ENCODE peak calls at places on chromosomes 6 and 20, in four cellular contexts. G, I, Q and Z are unnamed samples.

GRCh38 chr6:2563635-2564034 is 187.1 kb downstream of the MYLK4 start:
- DNase-seq in G (no peak), I (no peak), Q (no peak), Z (no peak)

GRCh38 chr6:93679836-93680235 is 260.5 kb upstream of the EPHA7 start:
- DNase-seq in G (no peak), I (no peak), Q (no peak), Z (no peak)

GRCh38 chr6:89310929-89311328 is 4.2 kb downstream of the GABRR2 start:
- DNase-seq in G (no peak), I (no peak), Q (no peak), Z (no peak)

GRCh38 chr6:3825331-3825831 is 23.8 kb upstream of the FAM50B start:
- DNase-seq in G (peak; percentile 71), I (no peak), Q (no peak), Z (peak; percentile 69)

GRCh38 chr6:33995046-33995872 is 150.6 kb downstream of the GRM4 start:
- DNase-seq in G (peak; percentile 90), I (no peak), Q (no peak), Z (no peak)

GRCh38 chr6:56637640-56638039 is 5.0 kb downstream of the DST start:
- DNase-seq in G (no peak), I (peak; percentile 24), Q (no peak), Z (no peak)

GRCh38 chr6:10756085-10756484 is 8.5 kb downstream of the TMEM14B start:
- DNase-seq in G (no peak), I (no peak), Q (no peak), Z (no peak)

GRCh38 chr6:150072201-150072600 is 3.3 kb upstream of the ULBP3 start:
- DNase-seq in G (no peak), I (peak; percentile 11), Q (no peak), Z (peak; percentile 92)

GRCh38 chr6:158853072-158853871 is 34.1 kb upstream of the EZR start:
- DNase-seq in G (no peak), I (peak; percentile 85), Q (peak; percentile 81), Z (peak; percentile 92)

GRCh38 chr6:144714031-144714732 is 429.0 kb downstream of the UTRN start:
- DNase-seq in G (no peak), I (no peak), Q (no peak), Z (no peak)

GRCh38 chr6:146027586-146028249 is 1.1 kb upstream of the GRM1 start:
- DNase-seq in G (no peak), I (no peak), Q (no peak), Z (no peak)

GRCh38 chr6:155125916-155126315 is 130.8 kb downstream of the TIAM2 start:
- DNase-seq in G (no peak), I (no peak), Q (no peak), Z (no peak)

GRCh38 chr6:39227476-39227875 is 1.8 kb downstream of the KCNK5 start:
- DNase-seq in G (no peak), I (no peak), Q (no peak), Z (no peak)

GRCh38 chr6:169251822-169252804 is 1.5 kb downstream of the THBS2 start:
- DNase-seq in G (peak; percentile 20), I (no peak), Q (no peak), Z (no peak)

GRCh38 chr6:91716361-91716760 is 1129.5 kb upstream of the MAP3K7 start:
- DNase-seq in G (no peak), I (no peak), Q (no peak), Z (no peak)

GRCh38 chr6:20840675-20841074 is 306.4 kb downstream of the CDKAL1 start:
- DNase-seq in G (no peak), I (no peak), Q (no peak), Z (no peak)

GRCh38 chr6:37262446-37263026 is 4.6 kb upstream of the TMEM217 start:
- DNase-seq in G (no peak), I (no peak), Q (no peak), Z (no peak)

GRCh38 chr6:89281779-89282246 is 33.3 kb downstream of the GABRR2 start:
- DNase-seq in G (no peak), I (peak; percentile 58), Q (peak; percentile 19), Z (peak; percentile 75)

GRCh38 chr20:24470782-24471582 is 1.6 kb downstream of the SYNDIG1 start:
- DNase-seq in G (no peak), I (no peak), Q (no peak), Z (no peak)

GRCh38 chr20:63497138-63497945 is 1.5 kb downstream of the EEF1A2 start:
- DNase-seq in G (peak; percentile 44), I (no peak), Q (no peak), Z (no peak)

GRCh38 chr20:63496404-63497120 is 2.3 kb downstream of the EEF1A2 start:
- DNase-seq in G (peak; percentile 50), I (no peak), Q (no peak), Z (no peak)

GRCh38 chr20:63495167-63495720 is 3.6 kb downstream of the EEF1A2 start:
- DNase-seq in G (no peak), I (no peak), Q (no peak), Z (no peak)

GRCh38 chr20:63494420-63495166 is 4.3 kb downstream of the EEF1A2 start:
- DNase-seq in G (no peak), I (no peak), Q (no peak), Z (no peak)

GRCh38 chr20:63495771-63496403 is 3.0 kb downstream of the EEF1A2 start:
- DNase-seq in G (peak; percentile 73), I (peak; percentile 73), Q (peak; percentile 69), Z (peak; percentile 83)
- H3K4me3 ChIP-seq in G (peak overlapping the region; percentile 33), I (no peak overlapping the region), Q (peak overlapping the region; percentile 18), Z (peak overlapping the region; percentile 48)

GRCh38 chr20:44695295-44696230 is 19.6 kb upstream of the CCN5 start:
- DNase-seq in G (no peak), I (no peak), Q (no peak), Z (no peak)
- H3K27ac ChIP-seq in G (no peak overlapping the region), I (no peak overlapping the region), Q (no peak overlapping the region), Z (peak overlapping the region; percentile 68)

DNA sequence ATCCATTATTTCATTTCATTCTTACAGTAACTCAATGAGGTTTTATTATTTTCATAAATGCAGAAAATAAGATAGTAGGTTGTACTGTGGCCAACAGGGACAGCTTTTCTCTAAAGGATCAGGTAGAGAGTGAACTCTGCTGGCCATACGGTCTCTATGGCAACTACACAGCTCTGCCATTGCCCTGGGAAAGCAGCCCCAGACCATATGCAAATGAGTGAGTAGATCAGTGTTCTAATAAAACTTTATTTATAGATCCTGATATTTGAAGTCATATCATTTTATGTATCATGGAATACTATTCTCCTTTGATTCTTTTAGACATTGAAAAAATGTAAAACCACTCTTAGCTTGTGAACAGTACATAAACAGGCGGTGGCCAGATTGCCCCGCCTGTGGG is 192.5 kb upstream of the RREB1 start:
- DNase-seq in G (no peak), I (no peak), Q (no peak), Z (no peak)
- H3K4me3 ChIP-seq in G (peak overlapping the region; percentile 36), I (no peak overlapping the region), Q (no peak overlapping the region), Z (peak overlapping the region; percentile 14)

GRCh38 chr6:107565165-107565723 is 75.3 kb downstream of the SOBP start:
- DNase-seq in G (no peak), I (no peak), Q (no peak), Z (no peak)
- H3K27ac ChIP-seq in G (no peak overlapping the region), I (no peak overlapping the region), Q (no peak overlapping the region), Z (no peak overlapping the region)

GRCh38 chr20:44748005-44748370 is 2.3 kb downstream of the KCNK15 start:
- DNase-seq in G (no peak), I (no peak), Q (no peak), Z (no peak)

GRCh38 chr20:44747166-44748004 is 1.7 kb downstream of the KCNK15 start:
- DNase-seq in G (peak; percentile 61), I (peak; percentile 78), Q (peak; percentile 33), Z (peak; percentile 84)

GRCh38 chr20:44745122-44745521 is 543 bp upstream of the KCNK15 start:
- DNase-seq in G (no peak), I (no peak), Q (no peak), Z (no peak)

GRCh38 chr20:44745560-44746366 is at the start of gene KCNK15:
- DNase-seq in G (no peak), I (no peak), Q (no peak), Z (no peak)

DNA sequence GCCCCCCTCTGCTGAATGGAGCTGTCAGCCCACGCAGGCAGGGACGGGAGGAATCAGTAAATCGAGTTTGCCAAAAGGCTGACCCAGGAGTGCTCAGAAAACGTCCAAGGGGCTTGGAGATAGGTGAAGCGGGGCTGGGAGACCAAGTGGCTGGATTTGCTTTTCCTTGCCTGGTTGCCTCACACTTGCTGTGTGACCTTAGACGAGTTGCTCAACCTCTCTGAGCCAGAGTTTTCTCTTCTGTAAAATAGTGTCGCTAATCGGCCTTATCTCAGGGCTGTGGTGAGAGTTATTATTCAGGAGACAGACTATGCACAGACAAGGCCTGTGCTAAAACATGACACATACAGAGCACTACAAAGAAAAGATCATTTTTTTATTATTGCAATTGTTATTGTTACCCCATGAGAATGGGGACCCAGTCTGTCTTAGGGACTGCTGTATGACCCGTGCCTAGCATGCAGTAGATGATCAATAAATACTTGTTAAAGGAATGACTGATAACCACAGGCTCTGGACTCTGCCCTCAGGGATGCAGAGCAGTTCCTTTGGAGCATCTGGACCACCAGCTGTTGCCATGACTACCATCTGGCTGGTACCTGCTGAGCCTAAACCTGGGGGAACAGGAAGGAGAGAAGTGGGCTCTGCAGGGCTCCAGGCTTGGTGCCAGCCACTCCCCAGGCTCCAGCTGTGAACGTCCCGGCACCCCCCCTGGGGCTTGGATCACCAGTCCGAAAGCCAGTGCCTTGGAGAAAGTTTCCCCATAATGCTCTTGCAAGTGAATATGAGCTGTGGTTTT is 901 bp downstream of the KCNK15 start:
- DNase-seq in G (no peak), I (no peak), Q (no peak), Z (peak; percentile 58)
- H3K4me3 ChIP-seq in G (peak overlapping the region; percentile 37), I (peak overlapping the region; percentile 34), Q (peak overlapping the region; percentile 31), Z (peak overlapping the region; percentile 55)

GRCh38 chr20:62617711-62618483 is 24.4 kb upstream of the SLCO4A1 start:
- DNase-seq in G (peak; percentile 63), I (peak; percentile 46), Q (peak; percentile 40), Z (peak; percentile 81)
- H3K27ac ChIP-seq in G (peak overlapping the region; percentile 49), I (peak overlapping the region; percentile 22), Q (no peak overlapping the region), Z (peak overlapping the region; percentile 90)

GRCh38 chr6:127120109-127120786 is 1.8 kb downstream of the RSPO3 start:
- DNase-seq in G (no peak), I (no peak), Q (no peak), Z (peak; percentile 44)
- H3K4me3 ChIP-seq in G (peak overlapping the region; percentile 50), I (no peak overlapping the region), Q (no peak overlapping the region), Z (peak overlapping the region; percentile 59)

GRCh38 chr6:8441452-8441851 is 6.1 kb upstream of the SLC35B3 start:
- DNase-seq in G (no peak), I (no peak), Q (no peak), Z (no peak)

GRCh38 chr6:8442149-8442548 is 6.8 kb upstream of the SLC35B3 start:
- DNase-seq in G (no peak), I (no peak), Q (no peak), Z (no peak)

GRCh38 chr6:8446391-8446790 is 11.0 kb upstream of the SLC35B3 start:
- DNase-seq in G (no peak), I (no peak), Q (no peak), Z (no peak)
- H3K27ac ChIP-seq in G (no peak overlapping the region), I (no peak overlapping the region), Q (no peak overlapping the region), Z (no peak overlapping the region)